ENCODE peak calls at places on chromosomes 16 and 17, in five cellular contexts. C is ascending aorta, S is left ventricle myocardium inferior, F is astrocyte, Y is esophagus squamous epithelium. U is an unnamed sample.

GRCh38 chr17:64200080-64201042 is 62.7 kb downstream of the TEX2 start:
- DNase-seq in C (no peak), S (no peak), F (peak), Y (no peak), U (no peak)

GRCh38 chr17:72535779-72536178 is 415.0 kb downstream of the SOX9 start:
- DNase-seq in C (no peak), S (no peak), F (no peak), Y (no peak), U (no peak)

GRCh38 chr17:64661981-64662773 is at the start of gene SMURF2:
- DNase-seq in C (peak), S (peak), F (no peak), Y (peak), U (peak)

GRCh38 chr16:49826515-49826914 is 29.4 kb downstream of the ZNF423 start:
- DNase-seq in C (no peak), S (no peak), F (no peak), Y (no peak), U (no peak)

GRCh38 chr17:80264048-80264792 is 3.6 kb downstream of the RNF213 start:
- DNase-seq in C (no peak), S (no peak), F (no peak), Y (no peak), U (no peak)

GRCh38 chr17:8883353-8883752 is 15.9 kb upstream of the PIK3R6 start:
- DNase-seq in C (no peak), S (no peak), F (no peak), Y (no peak), U (no peak)

GRCh38 chr16:65538945-65539344 is 417.1 kb upstream of the CDH11 start:
- DNase-seq in C (no peak), S (no peak), F (peak), Y (no peak), U (no peak)

GRCh38 chr16:17526956-17527355 is 56.2 kb upstream of the XYLT1 start:
- DNase-seq in C (no peak), S (no peak), F (no peak), Y (no peak), U (no peak)

GRCh38 chr16:25060920-25061319 is 45.8 kb upstream of the ARHGAP17 start:
- DNase-seq in C (no peak), S (no peak), F (no peak), Y (no peak), U (no peak)

GRCh38 chr16:77986021-77986420 is 36.3 kb upstream of the CLEC3A start:
- DNase-seq in C (no peak), S (no peak), F (no peak), Y (no peak), U (peak)

GRCh38 chr16:70419384-70420327 is 19.2 kb downstream of the ST3GAL2 start:
- DNase-seq in C (no peak), S (no peak), F (no peak), Y (no peak), U (no peak)

GRCh38 chr17:79272666-79273219 is 198.1 kb downstream of the ENGASE start:
- DNase-seq in C (no peak), S (no peak), F (no peak), Y (no peak), U (peak)

GRCh38 chr17:33459078-33459940 is 166.2 kb upstream of the ASIC2 start:
- DNase-seq in C (no peak), S (no peak), F (no peak), Y (no peak), U (no peak)

GRCh38 chr16:70157477-70158260 is 15.9 kb upstream of the CLEC18C start:
- DNase-seq in C (no peak), S (no peak), F (no peak), Y (no peak), U (no peak)

GRCh38 chr16:11052080-11052808 is 107.9 kb downstream of the CLEC16A start:
- DNase-seq in C (no peak), S (no peak), F (no peak), Y (no peak), U (no peak)

GRCh38 chr17:43151880-43152456 is 19.0 kb upstream of the NBR1 start:
- DNase-seq in C (no peak), S (no peak), F (no peak), Y (no peak), U (no peak)

GRCh38 chr17:51118330-51119195 is 2.1 kb downstream of the SPAG9 start:
- DNase-seq in C (no peak), S (no peak), F (no peak), Y (no peak), U (no peak)

GRCh38 chr17:57004944-57005579 is 27.1 kb downstream of the SCPEP1 start:
- DNase-seq in C (no peak), S (no peak), F (no peak), Y (no peak), U (no peak)

GRCh38 chr17:50195196-50195865 is 6.1 kb downstream of the COL1A1 start:
- DNase-seq in C (no peak), S (no peak), F (peak), Y (no peak), U (no peak)

GRCh38 chr17:58285422-58285810 is 4.7 kb upstream of the MPO start:
- DNase-seq in C (no peak), S (no peak), F (no peak), Y (no peak), U (no peak)

GRCh38 chr16:69927056-69927757 is 23.9 kb upstream of the CLEC18A start:
- DNase-seq in C (peak), S (peak), F (peak), Y (no peak), U (no peak)

GRCh38 chr17:15422392-15422957 is 44.9 kb downstream of the CDRT4 start:
- DNase-seq in C (no peak), S (no peak), F (no peak), Y (no peak), U (no peak)

GRCh38 chr17:78179372-78179771 is 7.5 kb downstream of the TK1 start:
- DNase-seq in C (peak), S (no peak), F (peak), Y (no peak), U (no peak)

GRCh38 chr16:68200120-68200783 is 35.7 kb downstream of the ESRP2 start:
- DNase-seq in C (no peak), S (no peak), F (peak), Y (no peak), U (no peak)

GRCh38 chr16:15865742-15866141 is 8.9 kb upstream of the MYH11 start:
- DNase-seq in C (no peak), S (no peak), F (peak), Y (no peak), U (no peak)

GRCh38 chr16:20383106-20384029 is 21.2 kb downstream of the PDILT start:
- DNase-seq in C (peak), S (peak), F (peak), Y (no peak), U (peak)

GRCh38 chr17:78933959-78934568 is 8.9 kb upstream of the TIMP2 start:
- DNase-seq in C (peak), S (peak), F (peak), Y (peak), U (peak)

GRCh38 chr16:61421111-61421510 is 615.1 kb downstream of the CDH8 start:
- DNase-seq in C (no peak), S (no peak), F (no peak), Y (no peak), U (no peak)

GRCh38 chr16:66904428-66904845 is 14.2 kb downstream of the CDH16 start:
- DNase-seq in C (no peak), S (no peak), F (no peak), Y (no peak), U (no peak)

GRCh38 chr16:81696136-81696958 is 82.7 kb upstream of the PLCG2 start:
- DNase-seq in C (no peak), S (no peak), F (no peak), Y (no peak), U (no peak)

GRCh38 chr17:63437287-63438091 is 8.6 kb downstream of the CYB561 start:
- DNase-seq in C (no peak), S (no peak), F (no peak), Y (no peak), U (peak)

GRCh38 chr17:68441064-68441770 is 16.1 kb downstream of the WIPI1 start:
- DNase-seq in C (no peak), S (no peak), F (no peak), Y (no peak), U (no peak)

GRCh38 chr16:85778873-85779272 is 20.5 kb downstream of the EMC8 start:
- DNase-seq in C (no peak), S (no peak), F (no peak), Y (no peak), U (no peak)

GRCh38 chr17:2094891-2095535 is 40.1 kb downstream of the HIC1 start:
- DNase-seq in C (peak), S (peak), F (peak), Y (no peak), U (peak)
- TF ChIP-seq CTCF in C (peak), S (peak), F (peak), Y (peak), U (peak)

DNA sequence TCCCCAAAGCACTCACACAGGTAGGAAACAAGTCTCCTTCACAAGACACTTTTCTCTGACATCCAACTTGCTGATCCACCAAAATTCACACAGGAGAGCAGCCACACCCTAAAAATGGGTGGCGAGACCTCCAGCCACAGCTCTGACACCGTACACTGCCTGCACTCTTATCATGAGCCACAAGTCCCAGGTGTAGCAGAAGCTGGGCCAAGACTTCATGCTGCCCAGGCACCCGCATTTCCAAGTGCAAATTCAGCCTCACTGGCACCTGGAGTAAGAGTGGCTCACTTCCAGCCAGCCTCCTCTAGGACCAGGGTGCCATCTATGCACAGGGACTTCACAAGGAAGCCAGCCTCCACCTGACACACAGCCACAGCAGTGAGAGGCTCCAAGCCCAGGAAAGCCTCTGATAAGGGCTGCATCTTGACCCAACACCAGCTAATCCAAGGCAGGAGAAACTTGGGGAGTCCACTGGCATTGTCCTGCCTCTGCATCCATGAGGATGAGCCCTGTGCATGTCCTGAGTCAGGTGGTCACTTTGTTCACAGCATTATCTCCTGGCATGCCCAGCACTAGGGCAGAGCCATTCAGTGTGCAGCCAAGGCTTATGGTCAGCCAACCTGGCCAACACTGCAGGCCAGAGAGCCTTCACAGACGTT is 2.6 kb upstream of the ZNF768 start:
- DNase-seq in C (no peak), S (no peak), F (no peak), Y (no peak), U (no peak)
- H3K27ac ChIP-seq in C (no peak), S (peak), F (no peak), Y (peak), U (no peak)

DNA sequence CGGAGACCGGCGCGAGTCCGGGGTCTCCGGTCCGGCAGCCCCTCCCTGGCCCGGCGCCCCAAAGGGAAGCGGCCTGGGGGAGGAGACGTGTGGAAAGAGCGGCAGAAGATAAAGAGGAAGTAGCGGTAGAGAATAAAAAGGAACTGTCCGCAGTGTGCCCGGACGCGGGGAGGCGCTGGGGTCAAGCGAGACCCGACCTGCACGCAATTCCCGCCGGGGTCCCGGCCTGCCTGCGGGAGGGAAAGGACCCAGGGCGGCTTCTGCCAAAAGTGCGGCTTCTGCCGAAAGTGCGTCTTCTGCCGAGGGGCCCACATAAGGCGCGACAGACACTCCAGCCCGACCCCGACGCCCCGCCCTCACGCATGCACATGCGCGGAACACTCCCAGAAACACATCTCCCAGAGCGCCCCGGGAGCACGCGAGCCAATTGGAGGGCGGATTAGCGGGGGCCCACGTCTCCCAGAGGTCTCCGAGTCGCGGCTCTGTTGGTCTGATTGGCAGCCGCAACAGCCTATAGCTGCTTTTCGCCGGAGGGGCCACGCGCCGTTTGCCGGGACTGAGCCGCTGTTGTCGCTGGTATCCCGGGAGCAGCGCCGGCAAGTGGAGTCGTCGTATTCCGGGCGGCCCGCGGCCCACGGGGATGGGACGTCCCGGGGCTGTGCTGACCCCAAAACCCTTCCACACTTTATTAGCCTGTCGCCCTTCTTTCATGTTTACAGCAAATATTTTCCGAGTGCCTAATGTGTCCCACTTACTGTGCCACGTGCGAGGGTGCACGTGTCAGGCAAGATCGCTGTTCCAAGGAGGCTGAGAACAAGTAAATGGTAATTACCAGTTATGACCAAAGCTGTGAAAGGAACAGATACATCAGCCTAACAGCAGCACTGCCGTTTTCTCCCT is 8.0 kb upstream of the MEFV start:
- DNase-seq in C (peak), S (peak), F (peak), Y (peak), U (peak)
- TF ChIP-seq CTCF in C (no peak), S (peak), F (no peak), Y (no peak), U (no peak)

GRCh38 chr17:66191607-66192377 is at the start of gene CEP112:
- DNase-seq in C (peak), S (peak), F (peak), Y (no peak), U (peak)

GRCh38 chr17:66187718-66188117 is 4.2 kb downstream of the CEP112 start:
- DNase-seq in C (no peak), S (no peak), F (no peak), Y (no peak), U (no peak)

GRCh38 chr17:66190738-66191606 is 961 bp downstream of the CEP112 start:
- DNase-seq in C (no peak), S (no peak), F (peak), Y (no peak), U (no peak)

GRCh38 chr17:66198242-66198641 is 6.3 kb upstream of the CEP112 start:
- DNase-seq in C (no peak), S (no peak), F (no peak), Y (no peak), U (no peak)

GRCh38 chr17:66192378-66192687 is 400 bp upstream of the CEP112 start:
- DNase-seq in C (no peak), S (no peak), F (no peak), Y (no peak), U (no peak)
- H3K27ac ChIP-seq in C (peak), S (peak), F (no peak), Y (peak), U (peak)

GRCh38 chr17:28712037-28712704 is 483 bp upstream of the PROCA1 start:
- DNase-seq in C (peak), S (peak), F (no peak), Y (no peak), U (no peak)
- TF ChIP-seq CTCF in C (no peak), S (no peak), F (no peak), Y (no peak), U (no peak)

DNA sequence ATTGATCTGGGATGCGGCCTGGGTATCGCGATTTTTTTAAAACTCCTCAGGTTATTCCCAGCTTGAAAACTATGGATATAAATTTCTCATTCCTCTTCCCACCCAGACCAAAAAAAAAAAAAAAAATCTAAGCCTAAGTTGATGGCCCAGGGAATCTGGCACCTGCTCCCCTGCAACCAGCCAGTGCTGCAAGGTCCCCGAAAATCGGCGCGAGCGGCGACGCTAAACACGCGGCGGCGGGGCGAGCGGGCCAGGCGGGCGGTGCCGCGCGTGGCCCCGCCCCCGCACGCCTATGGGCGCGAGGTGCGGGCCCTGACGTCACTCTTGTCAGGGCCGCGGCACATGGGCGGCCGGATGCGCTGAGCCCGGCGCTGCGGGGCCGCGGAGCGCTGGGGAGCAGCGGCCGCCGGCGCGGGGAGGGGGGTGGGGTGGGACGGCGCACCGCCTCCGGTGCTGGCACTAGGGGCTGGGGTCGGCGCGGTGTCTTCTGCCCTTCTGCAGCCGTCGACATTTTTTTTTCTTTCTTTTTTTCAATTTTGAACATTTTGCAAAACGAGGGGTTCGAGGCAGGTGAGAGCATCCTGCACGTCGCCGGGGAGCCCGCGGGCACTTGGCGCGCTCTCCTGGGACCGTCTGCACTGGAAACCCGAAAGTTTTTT is at the start of gene HLF:
- DNase-seq in C (peak), S (peak), F (peak), Y (no peak), U (peak)
- H3K27ac ChIP-seq in C (peak), S (peak), F (no peak), Y (peak), U (peak)

GRCh38 chr17:6429266-6429665 is 5.7 kb downstream of the AIPL1 start:
- DNase-seq in C (no peak), S (no peak), F (no peak), Y (no peak), U (no peak)

GRCh38 chr17:6427284-6427781 is 7.6 kb downstream of the AIPL1 start:
- DNase-seq in C (no peak), S (no peak), F (peak), Y (no peak), U (no peak)

GRCh38 chr17:6426356-6427101 is 8.4 kb downstream of the AIPL1 start:
- DNase-seq in C (no peak), S (no peak), F (no peak), Y (no peak), U (no peak)

GRCh38 chr17:6428207-6428965 is 6.5 kb downstream of the AIPL1 start:
- DNase-seq in C (no peak), S (no peak), F (no peak), Y (no peak), U (no peak)

DNA sequence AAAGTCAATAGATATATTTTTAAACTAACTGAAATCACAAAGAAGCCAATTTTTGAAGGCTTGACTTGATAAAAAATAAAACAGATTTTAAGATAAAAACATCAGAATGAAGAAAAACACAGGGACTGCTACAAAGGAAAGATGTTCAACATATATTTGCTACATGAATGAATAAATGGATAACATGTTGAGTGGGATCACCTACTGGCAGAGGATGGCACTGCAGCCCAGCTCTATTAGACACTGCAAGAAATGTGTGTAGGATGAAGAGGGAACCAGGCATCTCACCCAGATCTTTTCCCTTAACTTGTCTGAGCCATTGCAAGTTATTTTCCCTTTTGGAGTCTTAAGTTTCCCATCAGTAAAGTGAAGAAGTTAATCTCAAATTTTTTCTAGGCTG is 4.2 kb downstream of the AIPL1 start:
- DNase-seq in C (no peak), S (no peak), F (no peak), Y (no peak), U (no peak)
- TF ChIP-seq CTCF in C (no peak), S (no peak), F (peak), Y (no peak), U (no peak)

U was measured in dorsolateral prefrontal cortex.